ENCODE peak calls at places on chromosomes 3 and 15, in ten cellular contexts. One of them, this sample, is unnamed.

GRCh38 chr3:157447026-157447694 is 10.5 kb downstream of the PTX3 start:
- DNase-seq in NB4: peak; percentile 52
- DNase-seq in EL: peak; percentile 54
- DNase-seq in skeletal muscle cell: no peak
- DNase-seq in mesenchymal stem cell: peak; percentile 48
- DNase-seq in activated effector memory CD4-positive, alpha-beta T cell treated with anti-CD3 and anti-CD28 coated beads, Interleukin-2, amount 50 U/mL, for 16 hours: no peak
- DNase-seq in activated CD4-positive, alpha-beta T cell treated with anti-CD3 and anti-CD28 coated beads for 24 hours: no peak
- DNase-seq in stimulated activated naive CD8-positive, alpha-beta T cell treated with anti-CD3 and anti-CD28 coated beads, Interleukin-15, amount 100 ng/mL, for 72 hours: no peak
- DNase-seq in GM12864: no peak
- DNase-seq in GM23338: peak; percentile 16
- DNase-seq in this sample: no peak

GRCh38 chr3:184466413-184466960 is 86.6 kb downstream of the CHRD start:
- DNase-seq in activated CD4-positive, alpha-beta T cell treated with anti-CD3 and anti-CD28 coated beads for 24 hours: no peak
- DNase-seq in NB4: peak; percentile 72
- DNase-seq in GM12864: no peak
- DNase-seq in skeletal muscle cell: no peak
- DNase-seq in EL: no peak
- DNase-seq in mesenchymal stem cell: no peak
- DNase-seq in activated effector memory CD4-positive, alpha-beta T cell treated with anti-CD3 and anti-CD28 coated beads, Interleukin-2, amount 50 U/mL, for 16 hours: no peak
- DNase-seq in stimulated activated naive CD8-positive, alpha-beta T cell treated with anti-CD3 and anti-CD28 coated beads, Interleukin-15, amount 100 ng/mL, for 72 hours: no peak
- DNase-seq in GM23338: no peak
- DNase-seq in this sample: peak; percentile 81

GRCh38 chr3:71601811-71602210 is 18.3 kb upstream of the FOXP1 start:
- DNase-seq in NB4: no peak
- DNase-seq in activated effector memory CD4-positive, alpha-beta T cell treated with anti-CD3 and anti-CD28 coated beads, Interleukin-2, amount 50 U/mL, for 16 hours: no peak
- DNase-seq in mesenchymal stem cell: no peak
- DNase-seq in activated CD4-positive, alpha-beta T cell treated with anti-CD3 and anti-CD28 coated beads for 24 hours: no peak
- DNase-seq in skeletal muscle cell: no peak
- DNase-seq in stimulated activated naive CD8-positive, alpha-beta T cell treated with anti-CD3 and anti-CD28 coated beads, Interleukin-15, amount 100 ng/mL, for 72 hours: no peak
- DNase-seq in GM12864: no peak
- DNase-seq in EL: peak; percentile 84
- DNase-seq in GM23338: no peak
- DNase-seq in this sample: no peak

GRCh38 chr3:43316783-43317460 is 30.6 kb downstream of the SNRK start:
- DNase-seq in EL: no peak
- DNase-seq in GM12864: no peak
- DNase-seq in activated effector memory CD4-positive, alpha-beta T cell treated with anti-CD3 and anti-CD28 coated beads, Interleukin-2, amount 50 U/mL, for 16 hours: no peak
- DNase-seq in stimulated activated naive CD8-positive, alpha-beta T cell treated with anti-CD3 and anti-CD28 coated beads, Interleukin-15, amount 100 ng/mL, for 72 hours: no peak
- DNase-seq in activated CD4-positive, alpha-beta T cell treated with anti-CD3 and anti-CD28 coated beads for 24 hours: no peak
- DNase-seq in GM23338: peak; percentile 66
- DNase-seq in mesenchymal stem cell: peak; percentile 27
- DNase-seq in NB4: no peak
- DNase-seq in skeletal muscle cell: no peak
- DNase-seq in this sample: no peak

GRCh38 chr15:100536733-100537132 is 8.0 kb upstream of the CERS3 start:
- DNase-seq in skeletal muscle cell: no peak
- DNase-seq in GM23338: no peak
- DNase-seq in activated CD4-positive, alpha-beta T cell treated with anti-CD3 and anti-CD28 coated beads for 24 hours: no peak
- DNase-seq in NB4: peak; percentile 31
- DNase-seq in activated effector memory CD4-positive, alpha-beta T cell treated with anti-CD3 and anti-CD28 coated beads, Interleukin-2, amount 50 U/mL, for 16 hours: no peak
- DNase-seq in mesenchymal stem cell: no peak
- DNase-seq in stimulated activated naive CD8-positive, alpha-beta T cell treated with anti-CD3 and anti-CD28 coated beads, Interleukin-15, amount 100 ng/mL, for 72 hours: no peak
- DNase-seq in EL: no peak
- DNase-seq in GM12864: no peak
- DNase-seq in this sample: no peak

GRCh38 chr15:69722924-69723323 is 270.3 kb downstream of the RPLP1 start:
- DNase-seq in GM23338: no peak
- DNase-seq in mesenchymal stem cell: no peak
- DNase-seq in activated CD4-positive, alpha-beta T cell treated with anti-CD3 and anti-CD28 coated beads for 24 hours: no peak
- DNase-seq in stimulated activated naive CD8-positive, alpha-beta T cell treated with anti-CD3 and anti-CD28 coated beads, Interleukin-15, amount 100 ng/mL, for 72 hours: no peak
- DNase-seq in skeletal muscle cell: no peak
- DNase-seq in GM12864: no peak
- DNase-seq in NB4: peak; percentile 45
- DNase-seq in activated effector memory CD4-positive, alpha-beta T cell treated with anti-CD3 and anti-CD28 coated beads, Interleukin-2, amount 50 U/mL, for 16 hours: no peak
- DNase-seq in EL: no peak
- DNase-seq in this sample: no peak

GRCh38 chr3:44359146-44359751 is 20.7 kb downstream of the TCAIM start:
- DNase-seq in GM12864: no peak
- DNase-seq in skeletal muscle cell: no peak
- DNase-seq in mesenchymal stem cell: peak; percentile 38
- DNase-seq in GM23338: peak; percentile 80
- DNase-seq in activated effector memory CD4-positive, alpha-beta T cell treated with anti-CD3 and anti-CD28 coated beads, Interleukin-2, amount 50 U/mL, for 16 hours: no peak
- DNase-seq in activated CD4-positive, alpha-beta T cell treated with anti-CD3 and anti-CD28 coated beads for 24 hours: no peak
- DNase-seq in stimulated activated naive CD8-positive, alpha-beta T cell treated with anti-CD3 and anti-CD28 coated beads, Interleukin-15, amount 100 ng/mL, for 72 hours: no peak
- DNase-seq in NB4: no peak
- DNase-seq in EL: peak; percentile 61
- DNase-seq in this sample: no peak

GRCh38 chr3:72973031-72973723 is 23.4 kb upstream of the PPP4R2 start:
- DNase-seq in NB4: no peak
- DNase-seq in stimulated activated naive CD8-positive, alpha-beta T cell treated with anti-CD3 and anti-CD28 coated beads, Interleukin-15, amount 100 ng/mL, for 72 hours: no peak
- DNase-seq in GM23338: peak; percentile 54
- DNase-seq in mesenchymal stem cell: peak; percentile 72
- DNase-seq in skeletal muscle cell: no peak
- DNase-seq in EL: peak; percentile 18
- DNase-seq in activated effector memory CD4-positive, alpha-beta T cell treated with anti-CD3 and anti-CD28 coated beads, Interleukin-2, amount 50 U/mL, for 16 hours: no peak
- DNase-seq in GM12864: no peak
- DNase-seq in activated CD4-positive, alpha-beta T cell treated with anti-CD3 and anti-CD28 coated beads for 24 hours: no peak
- DNase-seq in this sample: no peak

GRCh38 chr3:195855471-195856409 is 44.0 kb upstream of the MUC4 start:
- DNase-seq in NB4: no peak
- DNase-seq in mesenchymal stem cell: no peak
- DNase-seq in stimulated activated naive CD8-positive, alpha-beta T cell treated with anti-CD3 and anti-CD28 coated beads, Interleukin-15, amount 100 ng/mL, for 72 hours: no peak
- DNase-seq in EL: no peak
- DNase-seq in GM12864: no peak
- DNase-seq in GM23338: no peak
- DNase-seq in activated CD4-positive, alpha-beta T cell treated with anti-CD3 and anti-CD28 coated beads for 24 hours: no peak
- DNase-seq in activated effector memory CD4-positive, alpha-beta T cell treated with anti-CD3 and anti-CD28 coated beads, Interleukin-2, amount 50 U/mL, for 16 hours: no peak
- DNase-seq in skeletal muscle cell: no peak
- DNase-seq in this sample: no peak

GRCh38 chr3:17954801-17955200 is 212.4 kb upstream of the TBC1D5 start:
- DNase-seq in EL: no peak
- DNase-seq in GM12864: no peak
- DNase-seq in stimulated activated naive CD8-positive, alpha-beta T cell treated with anti-CD3 and anti-CD28 coated beads, Interleukin-15, amount 100 ng/mL, for 72 hours: no peak
- DNase-seq in activated effector memory CD4-positive, alpha-beta T cell treated with anti-CD3 and anti-CD28 coated beads, Interleukin-2, amount 50 U/mL, for 16 hours: no peak
- DNase-seq in activated CD4-positive, alpha-beta T cell treated with anti-CD3 and anti-CD28 coated beads for 24 hours: no peak
- DNase-seq in GM23338: peak; percentile 18
- DNase-seq in mesenchymal stem cell: no peak
- DNase-seq in NB4: no peak
- DNase-seq in skeletal muscle cell: no peak
- DNase-seq in this sample: no peak

GRCh38 chr3:191255156-191255555 is 56.1 kb downstream of the OSTN start:
- DNase-seq in GM23338: no peak
- DNase-seq in mesenchymal stem cell: no peak
- DNase-seq in activated effector memory CD4-positive, alpha-beta T cell treated with anti-CD3 and anti-CD28 coated beads, Interleukin-2, amount 50 U/mL, for 16 hours: no peak
- DNase-seq in activated CD4-positive, alpha-beta T cell treated with anti-CD3 and anti-CD28 coated beads for 24 hours: no peak
- DNase-seq in skeletal muscle cell: no peak
- DNase-seq in stimulated activated naive CD8-positive, alpha-beta T cell treated with anti-CD3 and anti-CD28 coated beads, Interleukin-15, amount 100 ng/mL, for 72 hours: no peak
- DNase-seq in EL: no peak
- DNase-seq in GM12864: no peak
- DNase-seq in NB4: no peak
- DNase-seq in this sample: no peak